ENCODE peak calls at places on chromosomes 7 and 10, in ten cellular contexts. One of them, this sample, is unnamed.

GRCh38 chr7:763762-764161 is 36.7 kb upstream of the PRKAR1B start:
- DNase-seq in putamen: no peak
- DNase-seq in T-cell: no peak
- DNase-seq in astrocyte: no peak
- DNase-seq in AG08395: no peak
- DNase-seq in breast epithelium: no peak
- DNase-seq in hypothalamus: no peak
- DNase-seq in activated T-cell treated with anti-CD3 and anti-CD28 coated beads for 1 hour: no peak
- DNase-seq in psoas muscle: no peak
- DNase-seq in fibroblast of pulmonary artery: no peak
- DNase-seq in this sample: no peak

GRCh38 chr7:81120141-81120540 is 201.3 kb upstream of the SEMA3C start:
- DNase-seq in putamen: no peak
- DNase-seq in T-cell: no peak
- DNase-seq in astrocyte: no peak
- DNase-seq in AG08395: no peak
- DNase-seq in breast epithelium: no peak
- DNase-seq in hypothalamus: no peak
- DNase-seq in activated T-cell treated with anti-CD3 and anti-CD28 coated beads for 1 hour: no peak
- DNase-seq in psoas muscle: no peak
- DNase-seq in fibroblast of pulmonary artery: no peak
- DNase-seq in this sample: no peak

GRCh38 chr7:104908636-104909035 is 105.4 kb upstream of the KMT2E start:
- DNase-seq in putamen: no peak
- DNase-seq in T-cell: no peak
- DNase-seq in astrocyte: no peak
- DNase-seq in AG08395: no peak
- DNase-seq in breast epithelium: no peak
- DNase-seq in hypothalamus: no peak
- DNase-seq in activated T-cell treated with anti-CD3 and anti-CD28 coated beads for 1 hour: no peak
- DNase-seq in psoas muscle: no peak
- DNase-seq in fibroblast of pulmonary artery: no peak
- DNase-seq in this sample: no peak

GRCh38 chr10:43417950-43418768 is 9.2 kb upstream of the HNRNPF start:
- DNase-seq in putamen: no peak
- DNase-seq in T-cell: peak
- DNase-seq in astrocyte: no peak
- DNase-seq in AG08395: no peak
- DNase-seq in breast epithelium: no peak
- DNase-seq in hypothalamus: no peak
- DNase-seq in activated T-cell treated with anti-CD3 and anti-CD28 coated beads for 1 hour: no peak
- DNase-seq in psoas muscle: no peak
- DNase-seq in fibroblast of pulmonary artery: no peak
- DNase-seq in this sample: no peak

GRCh38 chr7:106504207-106504606 is 156.8 kb downstream of the CCDC71L start:
- DNase-seq in putamen: no peak
- DNase-seq in T-cell: no peak
- DNase-seq in astrocyte: no peak
- DNase-seq in AG08395: no peak
- DNase-seq in breast epithelium: no peak
- DNase-seq in hypothalamus: no peak
- DNase-seq in activated T-cell treated with anti-CD3 and anti-CD28 coated beads for 1 hour: no peak
- DNase-seq in psoas muscle: no peak
- DNase-seq in fibroblast of pulmonary artery: no peak
- DNase-seq in this sample: no peak

GRCh38 chr7:1123721-1124120 is 35.8 kb downstream of the GPER1 start:
- DNase-seq in putamen: peak
- DNase-seq in T-cell: no peak
- DNase-seq in astrocyte: peak
- DNase-seq in AG08395: peak
- DNase-seq in breast epithelium: no peak
- DNase-seq in hypothalamus: peak
- DNase-seq in activated T-cell treated with anti-CD3 and anti-CD28 coated beads for 1 hour: no peak
- DNase-seq in psoas muscle: peak
- DNase-seq in fibroblast of pulmonary artery: peak
- DNase-seq in this sample: peak

GRCh38 chr10:11192304-11193018 is 174.8 kb downstream of the CELF2 start:
- DNase-seq in putamen: no peak
- DNase-seq in T-cell: no peak
- DNase-seq in astrocyte: no peak
- DNase-seq in AG08395: no peak
- DNase-seq in breast epithelium: no peak
- DNase-seq in hypothalamus: no peak
- DNase-seq in activated T-cell treated with anti-CD3 and anti-CD28 coated beads for 1 hour: no peak
- DNase-seq in psoas muscle: peak
- DNase-seq in fibroblast of pulmonary artery: no peak
- DNase-seq in this sample: no peak

GRCh38 chr7:68246189-68246633 is 1249.6 kb downstream of the TYW1 start:
- DNase-seq in putamen: no peak
- DNase-seq in T-cell: no peak
- DNase-seq in astrocyte: peak
- DNase-seq in AG08395: peak
- DNase-seq in breast epithelium: peak
- DNase-seq in hypothalamus: no peak
- DNase-seq in activated T-cell treated with anti-CD3 and anti-CD28 coated beads for 1 hour: no peak
- DNase-seq in psoas muscle: no peak
- DNase-seq in fibroblast of pulmonary artery: no peak
- DNase-seq in this sample: no peak

GRCh38 chr10:122342293-122343134 is 32.0 kb upstream of the PLEKHA1 start:
- DNase-seq in putamen: peak
- DNase-seq in T-cell: peak
- DNase-seq in astrocyte: peak
- DNase-seq in AG08395: peak
- DNase-seq in breast epithelium: no peak
- DNase-seq in hypothalamus: no peak
- DNase-seq in activated T-cell treated with anti-CD3 and anti-CD28 coated beads for 1 hour: peak
- DNase-seq in psoas muscle: no peak
- DNase-seq in fibroblast of pulmonary artery: peak
- DNase-seq in this sample: peak

GRCh38 chr10:129941199-129942018 is 22.7 kb downstream of the EBF3 start:
- DNase-seq in putamen: no peak
- DNase-seq in T-cell: no peak
- DNase-seq in astrocyte: no peak
- DNase-seq in AG08395: no peak
- DNase-seq in breast epithelium: no peak
- DNase-seq in hypothalamus: no peak
- DNase-seq in activated T-cell treated with anti-CD3 and anti-CD28 coated beads for 1 hour: no peak
- DNase-seq in psoas muscle: no peak
- DNase-seq in fibroblast of pulmonary artery: no peak
- DNase-seq in this sample: peak

GRCh38 chr10:132498562-132499366 is 38.8 kb upstream of the INPP5A start:
- DNase-seq in putamen: no peak
- DNase-seq in T-cell: no peak
- DNase-seq in astrocyte: no peak
- DNase-seq in AG08395: no peak
- DNase-seq in breast epithelium: no peak
- DNase-seq in hypothalamus: no peak
- DNase-seq in activated T-cell treated with anti-CD3 and anti-CD28 coated beads for 1 hour: no peak
- DNase-seq in psoas muscle: no peak
- DNase-seq in fibroblast of pulmonary artery: no peak
- DNase-seq in this sample: no peak

GRCh38 chr10:132297521-132297920 is 10.2 kb downstream of the STK32C start:
- DNase-seq in putamen: no peak
- DNase-seq in T-cell: no peak
- DNase-seq in astrocyte: no peak
- DNase-seq in AG08395: no peak
- DNase-seq in breast epithelium: no peak
- DNase-seq in hypothalamus: no peak
- DNase-seq in activated T-cell treated with anti-CD3 and anti-CD28 coated beads for 1 hour: no peak
- DNase-seq in psoas muscle: no peak
- DNase-seq in fibroblast of pulmonary artery: no peak
- DNase-seq in this sample: peak

GRCh38 chr7:26369519-26370385 is 78.1 kb downstream of the SNX10 start:
- DNase-seq in putamen: peak
- DNase-seq in T-cell: no peak
- DNase-seq in astrocyte: no peak
- DNase-seq in AG08395: peak
- DNase-seq in breast epithelium: no peak
- DNase-seq in hypothalamus: no peak
- DNase-seq in activated T-cell treated with anti-CD3 and anti-CD28 coated beads for 1 hour: no peak
- DNase-seq in psoas muscle: no peak
- DNase-seq in fibroblast of pulmonary artery: peak
- DNase-seq in this sample: peak

GRCh38 chr7:25272265-25272664 is 44.0 kb upstream of the NPVF start:
- DNase-seq in putamen: no peak
- DNase-seq in T-cell: no peak
- DNase-seq in astrocyte: no peak
- DNase-seq in AG08395: no peak
- DNase-seq in breast epithelium: no peak
- DNase-seq in hypothalamus: no peak
- DNase-seq in activated T-cell treated with anti-CD3 and anti-CD28 coated beads for 1 hour: no peak
- DNase-seq in psoas muscle: no peak
- DNase-seq in fibroblast of pulmonary artery: no peak
- DNase-seq in this sample: no peak

GRCh38 chr7:150745868-150746267 is 8.7 kb downstream of the GIMAP5 start:
- DNase-seq in putamen: no peak
- DNase-seq in T-cell: no peak
- DNase-seq in astrocyte: no peak
- DNase-seq in AG08395: no peak
- DNase-seq in breast epithelium: no peak
- DNase-seq in hypothalamus: no peak
- DNase-seq in activated T-cell treated with anti-CD3 and anti-CD28 coated beads for 1 hour: no peak
- DNase-seq in psoas muscle: no peak
- DNase-seq in fibroblast of pulmonary artery: no peak
- DNase-seq in this sample: no peak

GRCh38 chr7:100847360-100847759 is 5.2 kb upstream of the SLC12A9 start:
- DNase-seq in putamen: no peak
- DNase-seq in T-cell: no peak
- DNase-seq in astrocyte: no peak
- DNase-seq in AG08395: no peak
- DNase-seq in breast epithelium: no peak
- DNase-seq in hypothalamus: no peak
- DNase-seq in activated T-cell treated with anti-CD3 and anti-CD28 coated beads for 1 hour: no peak
- DNase-seq in psoas muscle: no peak
- DNase-seq in fibroblast of pulmonary artery: no peak
- DNase-seq in this sample: no peak

This sample was measured in osteoblast.